ENCODE peak calls at places on chromosomes 6 and 20, in nine cellular contexts. Z is GM23248, G is HCT116, V is OCI-LY7, S is SK-N-SH, N is hepatocyte, D is PC-3, O is GM23338, F is MM.1S. J is an unnamed sample.

GRCh38 chr6:11613858-11614257 is 76.3 kb downstream of the TMEM170B start:
- DNase-seq in F (no peak), O (no peak), G (peak; percentile 8), Z (peak; percentile 82), V (no peak), D (peak; percentile 94), S (no peak), N (no peak), J (no peak)

GRCh38 chr6:27752038-27752885 is 159.9 kb downstream of the OR2B2 start:
- DNase-seq in D (peak; percentile 95), S (peak; percentile 53), G (peak; percentile 81), N (peak; percentile 88), O (peak; percentile 86), V (peak; percentile 82), Z (peak; percentile 87), F (peak; percentile 84), J (peak; percentile 84)

GRCh38 chr20:10965936-10966470 is 292.2 kb upstream of the JAG1 start:
- DNase-seq in V (no peak), G (no peak), O (no peak), N (no peak), S (no peak), Z (no peak), D (no peak), F (no peak), J (no peak)

GRCh38 chr6:28923318-28924102 is at the start of gene TRIM27:
- DNase-seq in N (peak; percentile 96), V (peak; percentile 91), D (peak; percentile 95), G (peak; percentile 57), Z (peak; percentile 95), O (peak; percentile 96), F (peak; percentile 90), S (peak; percentile 93), J (peak; percentile 96)

GRCh38 chr6:138970159-138970558 is 17.9 kb downstream of the REPS1 start:
- DNase-seq in V (no peak), O (no peak), S (no peak), D (peak; percentile 13), F (no peak), N (no peak), G (no peak), Z (peak; percentile 36), J (no peak)

GRCh38 chr6:48962041-48962440 is 501.0 kb downstream of the MMUT start:
- DNase-seq in G (no peak), V (no peak), S (no peak), D (no peak), N (no peak), Z (no peak), O (no peak), F (no peak), J (no peak)

GRCh38 chr20:46111028-46111835 is 6.9 kb upstream of the CD40 start:
- DNase-seq in S (no peak), V (peak; percentile 37), N (no peak), G (no peak), D (no peak), O (no peak), F (peak; percentile 60), Z (no peak), J (no peak)

GRCh38 chr6:139028242-139028657 is 295 bp upstream of the ABRACL start:
- DNase-seq in O (peak; percentile 92), G (no peak), D (no peak), V (no peak), S (no peak), N (no peak), F (no peak), Z (peak; percentile 72), J (peak; percentile 72)

GRCh38 chr6:143822584-143823024 is 20.5 kb upstream of the LTV1 start:
- DNase-seq in G (no peak), S (no peak), D (no peak), Z (peak; percentile 37), F (no peak), V (no peak), N (no peak), O (peak; percentile 59), J (no peak)

GRCh38 chr6:108251252-108251651 is 9.6 kb downstream of the SNX3 start:
- DNase-seq in Z (no peak), S (no peak), F (no peak), O (no peak), V (no peak), G (no peak), D (no peak), N (no peak), J (no peak)
- TF ChIP-seq EZH2phosphoT487 in Z (no peak), S (no peak), F (no peak), O (no peak), V (no peak), G (no peak), D (no peak), N (no peak), J (no peak)

GRCh38 chr20:59064214-59064722 is 21.7 kb upstream of the PRELID3B start:
- DNase-seq in Z (no peak), D (no peak), G (no peak), N (no peak), F (no peak), O (no peak), S (no peak), V (no peak), J (no peak)

GRCh38 chr20:59068534-59068933 is 25.9 kb upstream of the PRELID3B start:
- DNase-seq in S (no peak), D (no peak), G (no peak), O (no peak), N (no peak), V (no peak), F (no peak), Z (no peak), J (no peak)

GRCh38 chr20:59062057-59062456 is 19.5 kb upstream of the PRELID3B start:
- DNase-seq in O (no peak), V (no peak), G (no peak), Z (no peak), N (no peak), F (no peak), S (no peak), D (no peak), J (no peak)

GRCh38 chr20:59063358-59064213 is 21.0 kb upstream of the PRELID3B start:
- DNase-seq in D (no peak), O (no peak), N (peak; percentile 57), Z (peak; percentile 40), S (peak; percentile 45), F (no peak), V (no peak), G (peak; percentile 75), J (peak; percentile 28)
- H3K4me2 ChIP-seq in D (no peak overlapping the region), O (no peak overlapping the region), N (peak overlapping the region; percentile 44), Z (no peak overlapping the region), S (peak overlapping the region; percentile 69), F (no peak overlapping the region), V (no peak overlapping the region), G (peak overlapping the region; percentile 72), J (no peak overlapping the region)

DNA sequence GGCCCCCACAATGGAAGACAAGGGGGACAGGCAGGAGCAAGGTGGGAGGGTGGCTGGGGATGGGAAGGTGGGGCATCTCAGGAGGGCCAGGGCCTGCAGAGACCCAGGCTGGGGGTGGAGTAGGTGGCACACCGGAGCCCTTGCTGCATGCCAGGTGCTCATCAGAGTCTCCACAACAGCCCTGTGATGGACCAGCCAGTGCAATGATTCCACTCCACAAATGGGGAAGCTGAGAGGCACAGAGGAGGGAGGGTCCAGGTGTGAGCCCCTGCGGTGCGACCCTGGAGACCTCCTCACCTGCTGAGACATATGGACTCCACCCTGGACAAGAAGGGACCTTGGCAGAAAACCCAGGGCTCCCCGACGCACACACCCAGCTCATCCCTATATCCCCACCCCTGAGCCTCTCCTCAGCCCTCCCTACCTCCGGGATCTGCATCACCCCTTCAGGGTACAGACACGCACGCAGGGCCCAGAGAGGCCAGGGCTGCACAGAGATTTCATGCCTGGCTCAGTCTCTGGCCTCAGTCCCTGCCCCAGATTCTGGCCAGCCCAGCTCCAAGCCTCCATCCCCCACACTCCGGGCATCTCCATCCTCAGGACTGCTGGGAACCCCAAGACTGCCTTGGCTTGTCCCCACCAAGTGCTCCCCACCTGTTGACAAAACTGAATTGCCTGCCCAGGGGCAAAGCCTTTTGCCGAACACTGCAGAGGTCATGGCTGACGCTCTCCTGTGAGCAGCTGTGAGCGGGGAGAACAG is 7.1 kb upstream of the GRM4 start:
- DNase-seq in D (no peak), V (no peak), S (peak; percentile 26), O (no peak), Z (no peak), F (no peak), N (no peak), G (no peak), J (no peak)
- TF ChIP-seq EZH2phosphoT487 in D (no peak), V (no peak), S (no peak), O (no peak), Z (no peak), F (no peak), N (no peak), G (no peak), J (no peak)

DNA sequence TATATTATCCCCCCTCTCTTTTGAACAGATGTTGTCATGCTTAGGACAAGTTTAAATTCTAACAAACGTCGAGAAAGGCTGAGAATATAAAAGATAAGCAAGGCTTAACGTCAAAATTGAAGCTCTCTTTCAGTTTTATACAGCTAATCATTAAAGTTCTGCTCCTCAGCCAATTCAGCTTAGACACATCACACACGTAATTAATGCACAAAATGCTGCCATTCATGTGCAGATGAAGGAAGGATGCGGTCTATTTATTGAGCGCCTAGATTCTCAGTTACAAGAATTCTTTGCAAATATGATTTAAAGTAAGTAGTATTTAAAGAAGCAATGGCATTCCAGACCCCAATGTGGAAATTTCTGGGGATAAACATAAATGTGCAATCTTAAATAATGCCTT is 86.0 kb downstream of the LYRM4 start:
- DNase-seq in G (no peak), D (no peak), O (no peak), S (no peak), N (no peak), F (peak; percentile 19), V (peak; percentile 13), Z (no peak), J (no peak)
- H3K4me2 ChIP-seq in G (no peak overlapping the region), D (no peak overlapping the region), O (peak overlapping the region; percentile 36), S (no peak overlapping the region), N (no peak overlapping the region), F (peak overlapping the region; percentile 87), V (peak overlapping the region; percentile 76), Z (no peak overlapping the region), J (peak overlapping the region; percentile 45)

GRCh38 chr6:113903666-113904330 is 46.7 kb downstream of the MARCKS start:
- DNase-seq in O (no peak), N (peak; percentile 63), D (no peak), S (no peak), V (no peak), G (no peak), F (no peak), Z (peak; percentile 12), J (no peak)

GRCh38 chr6:113907107-113907506 is 50.0 kb downstream of the MARCKS start:
- DNase-seq in G (no peak), S (no peak), Z (no peak), N (no peak), O (no peak), D (no peak), V (no peak), F (no peak), J (no peak)

DNA sequence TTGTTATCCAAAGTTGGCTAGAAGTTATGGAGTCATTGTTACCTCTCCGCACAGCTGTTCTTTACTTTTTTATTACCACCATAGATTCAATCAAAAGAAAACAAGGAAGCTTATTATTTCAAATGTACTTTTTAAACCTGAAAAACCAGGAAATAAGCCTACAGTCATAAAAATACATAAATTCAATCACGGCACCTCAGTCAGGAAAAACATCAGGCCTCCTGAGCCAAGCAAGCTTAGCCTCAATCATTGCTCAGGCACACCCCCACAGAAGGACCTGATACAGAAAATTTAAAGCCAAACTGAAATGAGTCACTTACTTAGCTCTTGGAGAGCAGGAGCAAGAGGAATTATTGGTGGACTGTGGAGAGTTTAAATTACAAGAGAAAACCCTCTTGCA is 44.3 kb downstream of the MARCKS start:
- DNase-seq in O (no peak), F (no peak), D (no peak), Z (peak; percentile 71), V (no peak), G (no peak), N (no peak), S (no peak), J (no peak)
- TF ChIP-seq EZH2phosphoT487 in O (no peak), F (no peak), D (no peak), Z (no peak), V (no peak), G (no peak), N (no peak), S (no peak), J (no peak)

J was measured in neural progenitor cell.